ENCODE peak calls at places on chromosomes 1 and 21, in seven cellular contexts. One of them, this sample, is unnamed.
A peak's percentile ranks its signal among the peaks of the same experiment; 100 is the strongest.

GRCh38 chr1:150362721-150363425 is 1.1 kb upstream of the RPRD2 start:
- DNase-seq in AG09309: no peak
- DNase-seq in epithelial cell of esophagus: no peak
- DNase-seq in HAP-1: no peak
- DNase-seq in astrocyte of the hippocampus: no peak
- DNase-seq in SHP77: peak; percentile 55
- DNase-seq in skeletal muscle cell: no peak
- DNase-seq in this sample: no peak

GRCh38 chr1:3928622-3929021 is 28.6 kb upstream of the C1orf174 start:
- DNase-seq in AG09309: no peak
- DNase-seq in epithelial cell of esophagus: no peak
- DNase-seq in HAP-1: no peak
- DNase-seq in astrocyte of the hippocampus: no peak
- DNase-seq in SHP77: no peak
- DNase-seq in skeletal muscle cell: no peak
- DNase-seq in this sample: no peak

GRCh38 chr1:211236633-211237321 is 22.4 kb upstream of the RCOR3 start:
- DNase-seq in AG09309: no peak
- DNase-seq in epithelial cell of esophagus: peak; percentile 39
- DNase-seq in HAP-1: no peak
- DNase-seq in astrocyte of the hippocampus: peak; percentile 66
- DNase-seq in SHP77: no peak
- DNase-seq in skeletal muscle cell: no peak
- DNase-seq in this sample: no peak

GRCh38 chr1:10761503-10762152 is 34.8 kb downstream of the CASZ1 start:
- DNase-seq in AG09309: no peak
- DNase-seq in epithelial cell of esophagus: no peak
- DNase-seq in HAP-1: no peak
- DNase-seq in astrocyte of the hippocampus: peak; percentile 48
- DNase-seq in SHP77: no peak
- DNase-seq in skeletal muscle cell: no peak
- DNase-seq in this sample: no peak

GRCh38 chr1:28744184-28744583 is 7.4 kb downstream of the YTHDF2 start:
- DNase-seq in AG09309: no peak
- DNase-seq in epithelial cell of esophagus: no peak
- DNase-seq in HAP-1: no peak
- DNase-seq in astrocyte of the hippocampus: no peak
- DNase-seq in SHP77: no peak
- DNase-seq in skeletal muscle cell: no peak
- DNase-seq in this sample: no peak

GRCh38 chr1:2432519-2432918 is 20.2 kb upstream of the PEX10 start:
- DNase-seq in AG09309: no peak
- DNase-seq in epithelial cell of esophagus: no peak
- DNase-seq in HAP-1: no peak
- DNase-seq in astrocyte of the hippocampus: no peak
- DNase-seq in SHP77: no peak
- DNase-seq in skeletal muscle cell: no peak
- DNase-seq in this sample: no peak

GRCh38 chr1:96815914-96816313 is 94.3 kb downstream of the PTBP2 start:
- DNase-seq in AG09309: no peak
- DNase-seq in epithelial cell of esophagus: no peak
- DNase-seq in HAP-1: no peak
- DNase-seq in astrocyte of the hippocampus: no peak
- DNase-seq in SHP77: no peak
- DNase-seq in skeletal muscle cell: no peak
- DNase-seq in this sample: no peak

GRCh38 chr1:245232936-245233335 is 78.2 kb downstream of the KIF26B start:
- DNase-seq in AG09309: no peak
- DNase-seq in epithelial cell of esophagus: no peak
- DNase-seq in HAP-1: no peak
- DNase-seq in astrocyte of the hippocampus: no peak
- DNase-seq in SHP77: no peak
- DNase-seq in skeletal muscle cell: no peak
- DNase-seq in this sample: no peak

GRCh38 chr21:32482565-32483292 is 70.2 kb downstream of the EVA1C start:
- DNase-seq in AG09309: no peak
- DNase-seq in epithelial cell of esophagus: no peak
- DNase-seq in HAP-1: no peak
- DNase-seq in astrocyte of the hippocampus: no peak
- DNase-seq in SHP77: no peak
- DNase-seq in skeletal muscle cell: no peak
- DNase-seq in this sample: no peak

GRCh38 chr1:245997471-245998258 is 509.4 kb downstream of the SMYD3 start:
- DNase-seq in AG09309: no peak
- DNase-seq in epithelial cell of esophagus: peak; percentile 84
- DNase-seq in HAP-1: no peak
- DNase-seq in astrocyte of the hippocampus: peak; percentile 86
- DNase-seq in SHP77: no peak
- DNase-seq in skeletal muscle cell: no peak
- DNase-seq in this sample: no peak

GRCh38 chr1:107793896-107794440 is 171.0 kb downstream of the VAV3 start:
- DNase-seq in AG09309: no peak
- DNase-seq in epithelial cell of esophagus: no peak
- DNase-seq in HAP-1: no peak
- DNase-seq in astrocyte of the hippocampus: peak; percentile 40
- DNase-seq in SHP77: no peak
- DNase-seq in skeletal muscle cell: no peak
- DNase-seq in this sample: no peak

GRCh38 chr1:53541761-53542550 is 82.8 kb downstream of the DMRTB1 start:
- DNase-seq in AG09309: peak; percentile 87
- DNase-seq in epithelial cell of esophagus: peak; percentile 10
- DNase-seq in HAP-1: no peak
- DNase-seq in astrocyte of the hippocampus: peak; percentile 55
- DNase-seq in SHP77: peak; percentile 8
- DNase-seq in skeletal muscle cell: peak; percentile 62
- DNase-seq in this sample: peak; percentile 23

GRCh38 chr1:222702210-222702609 is 10.1 kb downstream of the AIDA start:
- DNase-seq in AG09309: no peak
- DNase-seq in epithelial cell of esophagus: no peak
- DNase-seq in HAP-1: no peak
- DNase-seq in astrocyte of the hippocampus: no peak
- DNase-seq in SHP77: no peak
- DNase-seq in skeletal muscle cell: no peak
- DNase-seq in this sample: no peak

GRCh38 chr1:27031235-27032118 is 18.8 kb upstream of the TENT5B start:
- DNase-seq in AG09309: no peak
- DNase-seq in epithelial cell of esophagus: peak; percentile 94
- DNase-seq in HAP-1: no peak
- DNase-seq in astrocyte of the hippocampus: peak; percentile 94
- DNase-seq in SHP77: peak; percentile 44
- DNase-seq in skeletal muscle cell: no peak
- DNase-seq in this sample: no peak

GRCh38 chr1:155193275-155193990 is 14.3 kb downstream of the THBS3 start:
- DNase-seq in AG09309: peak; percentile 67
- DNase-seq in epithelial cell of esophagus: peak; percentile 89
- DNase-seq in HAP-1: peak; percentile 81
- DNase-seq in astrocyte of the hippocampus: peak; percentile 97
- DNase-seq in SHP77: peak; percentile 96
- DNase-seq in skeletal muscle cell: peak; percentile 60
- DNase-seq in this sample: no peak

GRCh38 chr1:119549719-119550141 is 42.7 kb downstream of the HSD3B1 start:
- DNase-seq in AG09309: no peak
- DNase-seq in epithelial cell of esophagus: peak; percentile 81
- DNase-seq in HAP-1: peak; percentile 40
- DNase-seq in astrocyte of the hippocampus: peak; percentile 74
- DNase-seq in SHP77: peak; percentile 83
- DNase-seq in skeletal muscle cell: peak; percentile 47
- DNase-seq in this sample: peak; percentile 26

GRCh38 chr21:34128674-34129038 is 55.3 kb downstream of the MRPS6 start:
- DNase-seq in AG09309: no peak
- DNase-seq in epithelial cell of esophagus: no peak
- DNase-seq in HAP-1: no peak
- DNase-seq in astrocyte of the hippocampus: no peak
- DNase-seq in SHP77: no peak
- DNase-seq in skeletal muscle cell: no peak
- DNase-seq in this sample: no peak

GRCh38 chr1:198465201-198466144 is 75.0 kb downstream of the ATP6V1G3 start:
- DNase-seq in AG09309: peak; percentile 59
- DNase-seq in epithelial cell of esophagus: peak; percentile 73
- DNase-seq in HAP-1: peak; percentile 49
- DNase-seq in astrocyte of the hippocampus: peak; percentile 72
- DNase-seq in SHP77: peak; percentile 3
- DNase-seq in skeletal muscle cell: no peak
- DNase-seq in this sample: no peak

GRCh38 chr1:245693941-245694340 is 539.2 kb downstream of the KIF26B start:
- DNase-seq in AG09309: no peak
- DNase-seq in epithelial cell of esophagus: no peak
- DNase-seq in HAP-1: no peak
- DNase-seq in astrocyte of the hippocampus: no peak
- DNase-seq in SHP77: no peak
- DNase-seq in skeletal muscle cell: no peak
- DNase-seq in this sample: no peak

GRCh38 chr1:175725684-175726083 is 17.7 kb downstream of the TNR start:
- DNase-seq in AG09309: no peak
- DNase-seq in epithelial cell of esophagus: peak; percentile 48
- DNase-seq in HAP-1: no peak
- DNase-seq in astrocyte of the hippocampus: peak; percentile 65
- DNase-seq in SHP77: no peak
- DNase-seq in skeletal muscle cell: no peak
- DNase-seq in this sample: no peak

GRCh38 chr1:151539321-151540020 is 638 bp upstream of the TUFT1 start:
- DNase-seq in AG09309: no peak
- DNase-seq in epithelial cell of esophagus: peak; percentile 100
- DNase-seq in HAP-1: peak; percentile 81
- DNase-seq in astrocyte of the hippocampus: peak; percentile 91
- DNase-seq in SHP77: peak; percentile 99
- DNase-seq in skeletal muscle cell: peak; percentile 92
- DNase-seq in this sample: peak; percentile 83

GRCh38 chr1:147580200-147580557 is 38.9 kb downstream of the BCL9 start:
- DNase-seq in AG09309: no peak
- DNase-seq in epithelial cell of esophagus: no peak
- DNase-seq in HAP-1: no peak
- DNase-seq in astrocyte of the hippocampus: no peak
- DNase-seq in SHP77: no peak
- DNase-seq in skeletal muscle cell: peak; percentile 21
- DNase-seq in this sample: no peak

GRCh38 chr1:18938008-18938706 is 18.3 kb downstream of the IFFO2 start:
- DNase-seq in AG09309: no peak
- DNase-seq in epithelial cell of esophagus: no peak
- DNase-seq in HAP-1: no peak
- DNase-seq in astrocyte of the hippocampus: peak; percentile 54
- DNase-seq in SHP77: no peak
- DNase-seq in skeletal muscle cell: no peak
- DNase-seq in this sample: no peak

GRCh38 chr1:205632374-205633169 is 761 bp upstream of the ELK4 start:
- DNase-seq in AG09309: no peak
- DNase-seq in epithelial cell of esophagus: peak; percentile 32
- DNase-seq in HAP-1: no peak
- DNase-seq in astrocyte of the hippocampus: peak; percentile 25
- DNase-seq in SHP77: no peak
- DNase-seq in skeletal muscle cell: no peak
- DNase-seq in this sample: no peak

GRCh38 chr1:6427445-6428390 is 3.1 kb downstream of the ESPN start:
- DNase-seq in AG09309: no peak
- DNase-seq in epithelial cell of esophagus: no peak
- DNase-seq in HAP-1: no peak
- DNase-seq in astrocyte of the hippocampus: no peak
- DNase-seq in SHP77: no peak
- DNase-seq in skeletal muscle cell: no peak
- DNase-seq in this sample: no peak

GRCh38 chr1:84998642-84999280 is 1.8 kb upstream of the MCOLN2 start:
- DNase-seq in AG09309: peak; percentile 2
- DNase-seq in epithelial cell of esophagus: peak; percentile 13
- DNase-seq in HAP-1: peak; percentile 49
- DNase-seq in astrocyte of the hippocampus: peak; percentile 40
- DNase-seq in SHP77: no peak
- DNase-seq in skeletal muscle cell: no peak
- DNase-seq in this sample: no peak

GRCh38 chr1:88462481-88463261 is 221.4 kb upstream of the PKN2 start:
- DNase-seq in AG09309: no peak
- DNase-seq in epithelial cell of esophagus: peak; percentile 46
- DNase-seq in HAP-1: peak; percentile 29
- DNase-seq in astrocyte of the hippocampus: peak; percentile 74
- DNase-seq in SHP77: no peak
- DNase-seq in skeletal muscle cell: no peak
- DNase-seq in this sample: no peak

GRCh38 chr1:241717975-241718374 is 65.9 kb downstream of the WDR64 start:
- DNase-seq in AG09309: no peak
- DNase-seq in epithelial cell of esophagus: no peak
- DNase-seq in HAP-1: no peak
- DNase-seq in astrocyte of the hippocampus: no peak
- DNase-seq in SHP77: no peak
- DNase-seq in skeletal muscle cell: no peak
- DNase-seq in this sample: no peak

GRCh38 chr1:59083946-59084865 is 212.7 kb upstream of the FGGY start:
- DNase-seq in AG09309: no peak
- DNase-seq in epithelial cell of esophagus: peak; percentile 53
- DNase-seq in HAP-1: no peak
- DNase-seq in astrocyte of the hippocampus: peak; percentile 42
- DNase-seq in SHP77: no peak
- DNase-seq in skeletal muscle cell: no peak
- DNase-seq in this sample: no peak

GRCh38 chr1:224259986-224260385 is 70.0 kb downstream of the NVL start:
- DNase-seq in AG09309: no peak
- DNase-seq in epithelial cell of esophagus: no peak
- DNase-seq in HAP-1: no peak
- DNase-seq in astrocyte of the hippocampus: peak; percentile 57
- DNase-seq in SHP77: no peak
- DNase-seq in skeletal muscle cell: no peak
- DNase-seq in this sample: no peak

GRCh38 chr1:232393010-232393833 is 236.7 kb downstream of the SIPA1L2 start:
- DNase-seq in AG09309: no peak
- DNase-seq in epithelial cell of esophagus: no peak
- DNase-seq in HAP-1: no peak
- DNase-seq in astrocyte of the hippocampus: no peak
- DNase-seq in SHP77: no peak
- DNase-seq in skeletal muscle cell: no peak
- DNase-seq in this sample: no peak

GRCh38 chr21:35375115-35375514 is 326.0 kb upstream of the RUNX1 start:
- DNase-seq in AG09309: peak; percentile 67
- DNase-seq in epithelial cell of esophagus: peak; percentile 88
- DNase-seq in HAP-1: no peak
- DNase-seq in astrocyte of the hippocampus: peak; percentile 19
- DNase-seq in SHP77: no peak
- DNase-seq in skeletal muscle cell: peak; percentile 92
- DNase-seq in this sample: no peak

GRCh38 chr1:66624412-66625060 is 90.6 kb downstream of the SGIP1 start:
- DNase-seq in AG09309: peak; percentile 33
- DNase-seq in epithelial cell of esophagus: peak; percentile 85
- DNase-seq in HAP-1: no peak
- DNase-seq in astrocyte of the hippocampus: peak; percentile 31
- DNase-seq in SHP77: no peak
- DNase-seq in skeletal muscle cell: peak; percentile 17
- DNase-seq in this sample: peak; percentile 55

GRCh38 chr1:222995230-222995580 is 147.8 kb downstream of the TLR5 start:
- DNase-seq in AG09309: no peak
- DNase-seq in epithelial cell of esophagus: peak; percentile 44
- DNase-seq in HAP-1: no peak
- DNase-seq in astrocyte of the hippocampus: peak; percentile 18
- DNase-seq in SHP77: no peak
- DNase-seq in skeletal muscle cell: no peak
- DNase-seq in this sample: no peak

GRCh38 chr21:14785679-14786078 is 239.6 kb upstream of the SAMSN1 start:
- DNase-seq in AG09309: no peak
- DNase-seq in epithelial cell of esophagus: no peak
- DNase-seq in HAP-1: no peak
- DNase-seq in astrocyte of the hippocampus: no peak
- DNase-seq in SHP77: no peak
- DNase-seq in skeletal muscle cell: no peak
- DNase-seq in this sample: no peak

GRCh38 chr1:207872655-207873054 is 38.3 kb downstream of the CD34 start:
- DNase-seq in AG09309: no peak
- DNase-seq in epithelial cell of esophagus: no peak
- DNase-seq in HAP-1: no peak
- DNase-seq in astrocyte of the hippocampus: no peak
- DNase-seq in SHP77: no peak
- DNase-seq in skeletal muscle cell: no peak
- DNase-seq in this sample: no peak

GRCh38 chr1:219467524-219467923 is 145.4 kb downstream of the ZC3H11B start:
- DNase-seq in AG09309: no peak
- DNase-seq in epithelial cell of esophagus: no peak
- DNase-seq in HAP-1: no peak
- DNase-seq in astrocyte of the hippocampus: no peak
- DNase-seq in SHP77: no peak
- DNase-seq in skeletal muscle cell: no peak
- DNase-seq in this sample: no peak

GRCh38 chr1:228490120-228491078 is 3.2 kb downstream of the RNF187 start:
- DNase-seq in AG09309: peak; percentile 38
- DNase-seq in epithelial cell of esophagus: no peak
- DNase-seq in HAP-1: no peak
- DNase-seq in astrocyte of the hippocampus: no peak
- DNase-seq in SHP77: peak; percentile 95
- DNase-seq in skeletal muscle cell: no peak
- DNase-seq in this sample: no peak